ENCODE peak calls at places on chromosomes 5 and 9, in eight cellular contexts. I, S, L, W, V, G, C and B are unnamed samples.

GRCh38 chr9:27179245-27179870 is 70.3 kb downstream of the TEK start:
- DNase-seq in W (no peak), G (no peak), V (no peak), C (peak), I (no peak), L (no peak), S (no peak), B (no peak)

GRCh38 chr5:179906795-179907569 is 715 bp downstream of the TBC1D9B start:
- DNase-seq in S (no peak), W (peak), V (peak), I (no peak), C (peak), G (peak), L (peak), B (no peak)

GRCh38 chr5:90530736-90531487 is 1.5 kb upstream of the LYSMD3 start:
- DNase-seq in C (no peak), I (no peak), V (no peak), W (no peak), L (no peak), S (no peak), G (no peak), B (no peak)

GRCh38 chr5:76953551-76954382 is 922 bp downstream of the CRHBP start:
- DNase-seq in S (no peak), G (no peak), L (peak), C (peak), I (no peak), W (no peak), V (no peak), B (no peak)

GRCh38 chr5:107558951-107559350 is 111.8 kb downstream of the EFNA5 start:
- DNase-seq in G (no peak), S (no peak), C (no peak), I (no peak), L (no peak), W (no peak), V (no peak), B (no peak)

GRCh38 chr9:95511232-95511951 is 5.4 kb downstream of the PTCH1 start:
- DNase-seq in C (peak), I (peak), W (peak), L (peak), S (peak), G (peak), V (peak), B (no peak)

GRCh38 chr5:132054697-132055440 is 5.6 kb upstream of the IL3 start:
- DNase-seq in L (no peak), W (no peak), V (no peak), I (no peak), G (peak), C (no peak), S (no peak), B (no peak)

GRCh38 chr5:31194458-31194808 is 947 bp downstream of the CDH6 start:
- DNase-seq in I (no peak), W (no peak), L (no peak), G (no peak), S (no peak), V (no peak), C (peak), B (no peak)

GRCh38 chr9:126204708-126205225 is 121.9 kb upstream of the MVB12B start:
- DNase-seq in V (no peak), I (no peak), L (no peak), S (no peak), G (no peak), W (no peak), C (no peak), B (no peak)

GRCh38 chr9:126206099-126206498 is 120.5 kb upstream of the MVB12B start:
- DNase-seq in G (no peak), W (no peak), L (no peak), I (no peak), S (no peak), C (no peak), V (no peak), B (no peak)

GRCh38 chr9:126205260-126205659 is 121.4 kb upstream of the MVB12B start:
- DNase-seq in G (no peak), I (no peak), V (no peak), C (no peak), L (no peak), S (no peak), W (no peak), B (no peak)

GRCh38 chr9:126204197-126204596 is 122.4 kb upstream of the MVB12B start:
- DNase-seq in S (no peak), C (no peak), W (no peak), I (no peak), V (no peak), L (no peak), G (no peak), B (no peak)

DNA sequence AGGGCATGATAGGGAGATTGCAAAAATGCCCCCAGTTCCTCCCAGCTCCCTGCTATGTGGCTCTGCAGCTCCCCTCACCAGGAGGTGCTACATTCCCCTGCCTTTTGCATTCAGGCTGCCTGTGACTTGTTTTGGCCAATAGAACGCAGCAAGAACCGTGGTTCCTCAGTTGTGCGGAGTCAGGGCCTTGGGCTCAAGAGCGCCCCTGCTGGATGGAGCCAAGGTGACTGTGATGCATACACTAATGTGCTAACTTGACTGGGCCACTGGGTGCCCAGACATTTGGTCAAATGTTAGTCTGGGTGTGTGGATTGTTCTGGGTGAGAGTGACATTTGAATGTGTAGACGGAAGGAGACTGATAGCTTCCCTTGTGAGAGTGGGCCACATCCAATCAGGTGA is 123.3 kb upstream of the MVB12B start:
- DNase-seq in S (no peak), C (no peak), V (no peak), L (no peak), W (peak), I (no peak), G (no peak), B (no peak)
- TF ChIP-seq CTCF in S (no peak), C (no peak), V (peak), L (no peak), W (peak), I (no peak), G (no peak), B (no peak)

GRCh38 chr5:22850981-22851380 is 2.2 kb downstream of the CDH12 start:
- DNase-seq in V (no peak), G (no peak), C (peak), W (no peak), S (no peak), L (no peak), I (no peak), B (no peak)
- TF ChIP-seq CTCF in V (no peak), G (no peak), C (no peak), W (no peak), S (no peak), L (no peak), I (no peak), B (no peak)

GRCh38 chr9:2919347-2919746 is 75.5 kb upstream of the PUM3 start:
- DNase-seq in C (no peak), S (no peak), G (no peak), W (no peak), I (no peak), L (no peak), V (no peak), B (no peak)
- TF ChIP-seq CTCF in C (no peak), S (no peak), G (no peak), W (no peak), I (no peak), L (no peak), V (no peak), B (no peak)

GRCh38 chr5:5704352-5704751 is 281.9 kb downstream of the ICE1 start:
- DNase-seq in C (no peak), V (no peak), W (no peak), G (no peak), L (no peak), S (no peak), I (no peak), B (no peak)

GRCh38 chr5:5700549-5700948 is 278.1 kb downstream of the ICE1 start:
- DNase-seq in S (no peak), C (no peak), W (no peak), V (no peak), G (no peak), I (no peak), L (no peak), B (no peak)

GRCh38 chr5:5695266-5695665 is 272.8 kb downstream of the ICE1 start:
- DNase-seq in C (no peak), I (no peak), S (no peak), G (no peak), W (no peak), V (no peak), L (no peak), B (no peak)

GRCh38 chr5:5702934-5703333 is 280.5 kb downstream of the ICE1 start:
- DNase-seq in L (no peak), I (no peak), C (no peak), S (no peak), G (no peak), V (no peak), W (no peak), B (no peak)

GRCh38 chr5:5699062-5699461 is 276.6 kb downstream of the ICE1 start:
- DNase-seq in G (no peak), S (no peak), I (no peak), C (no peak), V (no peak), L (no peak), W (no peak), B (no peak)
- TF ChIP-seq CTCF in G (no peak), S (no peak), I (no peak), C (no peak), V (no peak), L (peak), W (peak), B (no peak)

DNA sequence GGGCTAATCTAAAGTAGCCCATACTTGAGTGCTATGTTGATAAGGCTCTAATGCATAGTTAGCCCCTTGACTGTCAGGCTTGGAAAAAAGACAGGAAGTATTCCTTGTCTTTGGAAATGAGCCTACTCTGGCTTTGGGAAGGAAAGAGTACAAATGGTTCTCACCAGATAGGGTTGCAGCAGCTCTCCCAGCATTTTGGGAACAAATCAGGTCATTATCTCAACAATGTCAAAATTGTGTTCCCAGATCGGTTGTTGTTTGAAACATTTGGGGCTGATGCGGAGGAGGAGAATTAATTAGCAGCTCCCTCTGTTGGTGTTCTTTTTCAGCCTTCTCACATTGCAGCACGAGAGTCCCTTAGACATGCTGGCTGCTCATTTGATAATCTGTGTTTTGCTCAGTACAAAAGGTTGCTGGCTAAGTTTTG is 294.7 kb upstream of the DMRT1 start:
- DNase-seq in I (no peak), W (peak), C (peak), L (no peak), V (peak), G (no peak), S (no peak), B (no peak)
- TF ChIP-seq CTCF in I (no peak), W (peak), C (peak), L (peak), V (no peak), G (peak), S (peak), B (no peak)

GRCh38 chr5:39137391-39138181 is 63.4 kb upstream of the RICTOR start:
- DNase-seq in L (no peak), S (no peak), I (no peak), C (no peak), G (no peak), W (peak), V (no peak), B (no peak)

GRCh38 chr5:39130716-39131115 is 56.5 kb upstream of the RICTOR start:
- DNase-seq in G (no peak), L (no peak), S (no peak), V (no peak), W (no peak), I (no peak), C (no peak), B (no peak)

GRCh38 chr5:39132128-39132447 is 57.9 kb upstream of the RICTOR start:
- DNase-seq in S (no peak), W (no peak), V (no peak), G (no peak), L (no peak), C (no peak), I (no peak), B (no peak)

GRCh38 chr5:39131210-39132127 is 57.3 kb upstream of the RICTOR start:
- DNase-seq in I (no peak), W (no peak), C (no peak), V (no peak), G (no peak), S (no peak), L (no peak), B (no peak)

DNA sequence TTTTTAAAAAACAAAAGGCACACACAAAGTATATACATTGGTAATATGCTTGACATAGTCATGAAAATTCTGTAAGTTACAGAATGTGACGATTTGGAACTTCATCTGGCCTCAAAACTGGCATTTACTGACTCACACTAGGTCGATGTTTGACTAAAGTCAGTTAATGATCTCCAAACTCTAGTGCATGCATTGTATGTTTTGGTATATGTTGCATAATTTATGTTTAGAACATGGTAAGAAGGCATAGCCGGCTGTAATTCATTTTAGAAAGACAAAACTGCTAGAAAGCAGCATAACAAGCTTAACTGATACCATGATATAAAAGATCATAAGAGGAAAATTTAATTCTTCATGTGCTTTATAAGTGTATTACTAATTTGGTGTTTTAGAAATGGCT is 58.6 kb upstream of the RICTOR start:
- DNase-seq in S (no peak), V (no peak), W (no peak), L (no peak), I (no peak), G (no peak), C (no peak), B (no peak)
- TF ChIP-seq CTCF in S (no peak), V (no peak), W (no peak), L (no peak), I (no peak), G (no peak), C (no peak), B (no peak)

GRCh38 chr5:78364005-78364404 is 3.6 kb downstream of the SCAMP1 start:
- DNase-seq in W (peak), S (no peak), L (no peak), C (peak), G (no peak), V (no peak), I (no peak), B (no peak)
- TF ChIP-seq CTCF in W (no peak), S (no peak), L (no peak), C (no peak), G (no peak), V (no peak), I (no peak), B (no peak)

GRCh38 chr9:3980771-3981170 is 319.1 kb downstream of the GLIS3 start:
- DNase-seq in G (no peak), W (no peak), S (no peak), I (no peak), L (peak), C (peak), V (no peak), B (no peak)
- TF ChIP-seq CTCF in G (no peak), W (no peak), S (no peak), I (no peak), L (no peak), C (no peak), V (no peak), B (no peak)

GRCh38 chr5:38079625-38080402 is 178.5 kb upstream of the EGFLAM start:
- DNase-seq in L (no peak), G (no peak), W (no peak), I (no peak), C (no peak), V (no peak), S (no peak), B (no peak)
- TF ChIP-seq CTCF in L (no peak), G (no peak), W (no peak), I (no peak), C (no peak), V (no peak), S (no peak), B (no peak)

DNA sequence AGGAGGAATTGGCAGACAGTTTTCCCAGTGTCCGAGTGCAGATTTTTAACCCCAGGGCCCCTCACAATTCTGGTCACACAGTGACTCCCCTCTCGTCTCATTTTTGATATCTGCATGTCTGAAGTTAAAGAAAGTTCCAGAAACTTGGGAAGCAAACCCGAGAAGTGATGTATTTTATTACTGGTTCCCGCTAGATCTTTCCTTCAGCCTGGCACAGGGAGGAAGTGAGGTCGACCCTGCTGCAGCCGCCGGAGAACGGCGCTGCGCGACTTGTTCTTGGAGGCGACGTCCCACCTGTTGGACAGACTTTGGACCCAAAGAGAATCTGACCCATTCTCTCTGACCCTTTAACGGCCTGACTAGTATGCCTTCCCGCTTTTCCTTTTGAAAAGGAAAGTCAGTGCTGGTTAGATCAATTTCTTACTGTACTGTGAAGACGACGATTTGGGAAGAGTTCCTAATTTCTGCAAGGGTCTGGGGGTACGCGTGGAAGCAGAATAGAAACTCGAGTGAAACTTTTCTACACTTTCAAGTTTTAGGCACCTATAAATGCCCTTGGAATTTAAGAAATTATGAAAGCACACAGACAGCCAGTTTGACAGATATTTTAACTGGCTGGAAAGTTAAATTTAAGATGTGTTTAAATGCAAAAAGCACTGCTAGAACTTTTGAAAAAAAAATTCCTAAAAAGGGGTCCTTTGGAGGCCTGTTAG is 748 bp downstream of the OTULIN start:
- DNase-seq in G (peak), C (no peak), L (peak), S (no peak), W (peak), V (peak), I (no peak), B (no peak)
- TF ChIP-seq CTCF in G (peak), C (no peak), L (no peak), S (no peak), W (no peak), V (no peak), I (no peak), B (no peak)